ENCODE peak calls at places on chromosomes 11 and 22, in four cellular contexts. J, P, A and R are unnamed samples.

GRCh38 chr11:111983187-111983986 is 41.8 kb upstream of the DLAT start:
- DNase-seq in J (peak; percentile 48), P (no peak), A (no peak), R (no peak)

GRCh38 chr11:123174196-123175183 is 20.6 kb downstream of the CLMP start:
- DNase-seq in J (no peak), P (no peak), A (no peak), R (no peak)

GRCh38 chr11:65431452-65432132 is 9.0 kb downstream of the NEAT1 start:
- DNase-seq in J (no peak), P (no peak), A (peak; percentile 84), R (peak; percentile 56)

GRCh38 chr11:36492724-36493304 is 17.3 kb downstream of the TRAF6 start:
- DNase-seq in J (no peak), P (no peak), A (peak; percentile 77), R (peak; percentile 46)

GRCh38 chr22:46547883-46548244 is 10.4 kb upstream of the CELSR1 start:
- DNase-seq in J (no peak), P (no peak), A (no peak), R (no peak)

GRCh38 chr22:30453731-30454510 is 17.9 kb downstream of the SEC14L3 start:
- DNase-seq in J (peak; percentile 18), P (no peak), A (no peak), R (peak; percentile 50)

GRCh38 chr11:124712392-124712791 is 27.4 kb upstream of the NRGN start:
- DNase-seq in J (no peak), P (no peak), A (no peak), R (no peak)

GRCh38 chr11:65615950-65616574 is 486 bp downstream of the PCNX3 start:
- DNase-seq in J (peak; percentile 79), P (no peak), A (peak; percentile 65), R (peak; percentile 74)

GRCh38 chr22:39401301-39401631 is 1.7 kb downstream of the TAB1 start:
- DNase-seq in J (no peak), P (no peak), A (no peak), R (no peak)

GRCh38 chr11:65625628-65626342 is 10.2 kb downstream of the PCNX3 start:
- DNase-seq in J (peak; percentile 53), P (no peak), A (peak; percentile 61), R (peak; percentile 52)

GRCh38 chr11:116073854-116074837 is 569.9 kb upstream of the CADM1 start:
- DNase-seq in J (no peak), P (no peak), A (no peak), R (no peak)

GRCh38 chr22:31488988-31489617 is 539 bp downstream of the EIF4ENIF1 start:
- DNase-seq in J (peak; percentile 67), P (no peak), A (peak; percentile 33), R (peak; percentile 38)

GRCh38 chr22:17035246-17035645 is 27.2 kb upstream of the GAB4 start:
- DNase-seq in J (no peak), P (no peak), A (no peak), R (no peak)

GRCh38 chr11:379205-380094 is 10.2 kb downstream of the B4GALNT4 start:
- DNase-seq in J (no peak), P (no peak), A (no peak), R (no peak)

GRCh38 chr11:267491-267994 is 10.7 kb upstream of the NLRP6 start:
- DNase-seq in J (no peak), P (no peak), A (peak; percentile 77), R (peak; percentile 76)

GRCh38 chr11:350723-351255 is 18.5 kb upstream of the B4GALNT4 start:
- DNase-seq in J (no peak), P (no peak), A (no peak), R (peak; percentile 65)

GRCh38 chr22:25853078-25853477 is 111.1 kb downstream of the MYO18B start:
- DNase-seq in J (no peak), P (no peak), A (no peak), R (no peak)

GRCh38 chr11:96207459-96208449 is 135.2 kb downstream of the MAML2 start:
- DNase-seq in J (no peak), P (no peak), A (peak; percentile 36), R (no peak)

GRCh38 chr22:22463855-22464540 is 44.5 kb downstream of the ZNF280B start:
- DNase-seq in J (peak; percentile 75), P (peak; percentile 4), A (peak; percentile 72), R (peak; percentile 44)

GRCh38 chr11:69961738-69962137 is 116.4 kb upstream of the ANO1 start:
- DNase-seq in J (no peak), P (no peak), A (no peak), R (no peak)